ENCODE peak calls at places on chromosomes 3 and 15, in nine cellular contexts. V is CD4-positive, CD25-positive, alpha-beta regulatory T cell; Y is ovary; X is breast epithelium; R is CD8-positive, alpha-beta memory T cell; I is CD4-positive, alpha-beta T cell; B is psoas muscle; D is transverse colon; P is foreskin keratinocyte. Z is an unnamed sample.
A peak's percentile ranks its signal among the peaks of the same experiment; 100 is the strongest.

GRCh38 chr3:61381745-61382392 is 130.6 kb upstream of the FHIT start:
- DNase-seq in Y (no peak), X (no peak), I (no peak), P (peak; percentile 20), B (no peak), D (no peak), R (no peak), V (no peak), Z (peak; percentile 26)

GRCh38 chr3:138899592-138899991 is 47.3 kb downstream of the FOXL2 start:
- DNase-seq in V (no peak), R (no peak), D (no peak), X (no peak), P (no peak), B (no peak), Y (no peak), I (no peak), Z (no peak)

GRCh38 chr3:132083159-132083558 is 48.3 kb upstream of the CPNE4 start:
- DNase-seq in P (no peak), B (no peak), D (no peak), X (no peak), R (no peak), I (no peak), V (no peak), Y (no peak), Z (no peak)

GRCh38 chr3:54830658-54831057 is 97.2 kb downstream of the LRTM1 start:
- DNase-seq in R (no peak), D (no peak), X (no peak), P (peak; percentile 20), I (no peak), B (no peak), Y (no peak), V (no peak), Z (no peak)

GRCh38 chr15:31100738-31101137 is 787 bp downstream of the TRPM1 start:
- DNase-seq in X (no peak), B (no peak), D (no peak), R (no peak), P (no peak), I (no peak), Y (no peak), V (no peak), Z (no peak)

GRCh38 chr15:48336940-48337339 is 5.7 kb downstream of the DUT start:
- DNase-seq in D (no peak), P (no peak), R (no peak), I (no peak), V (no peak), B (no peak), Y (no peak), X (no peak), Z (peak; percentile 11)

GRCh38 chr3:40336511-40337135 is 27.1 kb downstream of the EIF1B start:
- DNase-seq in R (no peak), P (no peak), X (no peak), B (no peak), D (no peak), V (no peak), Y (no peak), I (no peak), Z (no peak)

GRCh38 chr3:69032137-69032536 is 18.7 kb upstream of the EOGT start:
- DNase-seq in B (no peak), V (no peak), Y (no peak), R (no peak), P (peak; percentile 72), X (no peak), D (no peak), I (no peak), Z (no peak)

GRCh38 chr3:15271785-15272381 is 60.5 kb downstream of the SH3BP5 start:
- DNase-seq in P (no peak), X (no peak), D (peak; percentile 73), R (peak; percentile 80), Y (peak; percentile 8), V (peak; percentile 76), B (peak; percentile 61), I (peak; percentile 71), Z (no peak)

GRCh38 chr3:113794526-113794925 is 44.1 kb upstream of the GRAMD1C start:
- DNase-seq in R (no peak), V (no peak), B (no peak), I (no peak), X (no peak), Y (no peak), D (no peak), P (no peak), Z (no peak)

GRCh38 chr3:197000211-197000610 is 29.4 kb downstream of the MELTF start:
- DNase-seq in B (no peak), I (no peak), Y (no peak), V (no peak), P (peak; percentile 49), D (no peak), R (no peak), X (no peak), Z (peak; percentile 50)

GRCh38 chr15:98177950-98178848 is 217.7 kb downstream of the ARRDC4 start:
- DNase-seq in D (peak; percentile 29), X (peak; percentile 19), Y (no peak), V (no peak), P (peak; percentile 81), R (no peak), I (no peak), B (no peak), Z (peak; percentile 87)

GRCh38 chr3:185730550-185730949 is 94.3 kb downstream of the IGF2BP2 start:
- DNase-seq in R (no peak), V (no peak), P (no peak), D (no peak), B (no peak), X (no peak), I (no peak), Y (no peak), Z (no peak)

GRCh38 chr3:185733980-185734724 is 90.7 kb downstream of the IGF2BP2 start:
- DNase-seq in I (no peak), P (peak; percentile 88), R (no peak), Y (peak; percentile 14), V (no peak), B (no peak), X (peak; percentile 22), D (peak; percentile 63), Z (peak; percentile 89)

GRCh38 chr3:185729335-185729715 is 95.5 kb downstream of the IGF2BP2 start:
- DNase-seq in R (no peak), V (no peak), I (no peak), P (peak; percentile 92), D (no peak), X (no peak), B (no peak), Y (no peak), Z (peak; percentile 65)

GRCh38 chr3:185734725-185735096 is 90.1 kb downstream of the IGF2BP2 start:
- DNase-seq in P (no peak), Y (no peak), V (no peak), D (no peak), R (no peak), B (no peak), X (no peak), I (no peak), Z (no peak)

DNA sequence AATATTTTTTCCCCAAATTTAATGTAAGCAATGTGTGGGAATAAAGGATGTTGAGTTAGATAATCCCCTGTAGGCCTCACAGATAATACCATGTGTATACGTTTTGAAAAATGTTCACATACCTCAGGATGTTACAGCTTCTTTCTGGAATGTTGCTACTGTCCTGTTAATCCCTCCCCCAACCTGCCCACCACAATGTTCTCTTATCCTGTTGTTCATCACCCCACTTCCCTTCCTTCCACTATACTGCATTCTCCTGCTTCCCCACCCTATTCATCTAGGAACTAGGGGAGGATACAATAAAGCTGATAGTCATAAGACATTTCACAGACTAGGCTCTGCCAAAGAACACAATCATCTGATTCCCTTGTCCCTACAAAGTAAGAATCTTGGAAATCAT is 92.1 kb downstream of the IGF2BP2 start:
- DNase-seq in X (no peak), D (no peak), V (no peak), I (no peak), B (no peak), Y (no peak), P (peak; percentile 98), R (no peak), Z (peak; percentile 85)
- H3K27ac ChIP-seq in X (no peak overlapping the region), D (no peak overlapping the region), V (no peak overlapping the region), I (no peak overlapping the region), B (no peak overlapping the region), Y (no peak overlapping the region), P (peak overlapping the region; percentile 72), R (no peak overlapping the region), Z (peak overlapping the region; percentile 89)

GRCh38 chr3:29525254-29525881 is 244.5 kb downstream of the RBMS3 start:
- DNase-seq in D (peak; percentile 16), P (no peak), R (no peak), V (no peak), Y (peak; percentile 55), X (peak; percentile 85), I (no peak), B (peak; percentile 68), Z (no peak)
- H3K27ac ChIP-seq in D (peak overlapping the region; percentile 41), P (no peak overlapping the region), R (no peak overlapping the region), V (no peak overlapping the region), Y (no peak overlapping the region), X (peak overlapping the region; percentile 70), I (no peak overlapping the region), B (peak overlapping the region; percentile 54), Z (no peak overlapping the region)

GRCh38 chr3:127801914-127802313 is 20.4 kb downstream of the MGLL start:
- DNase-seq in D (no peak), B (no peak), X (no peak), I (no peak), P (no peak), Y (no peak), R (no peak), V (no peak), Z (no peak)

GRCh38 chr3:127799476-127800222 is 22.7 kb downstream of the MGLL start:
- DNase-seq in X (no peak), R (no peak), Y (no peak), P (peak; percentile 98), V (no peak), D (no peak), I (no peak), B (peak; percentile 39), Z (peak; percentile 80)

GRCh38 chr3:127798716-127799115 is 23.6 kb downstream of the MGLL start:
- DNase-seq in X (no peak), Y (no peak), R (no peak), B (peak; percentile 36), D (no peak), I (no peak), V (no peak), P (no peak), Z (no peak)

GRCh38 chr3:127802620-127803019 is 19.7 kb downstream of the MGLL start:
- DNase-seq in B (peak; percentile 26), V (no peak), I (no peak), R (no peak), X (no peak), P (no peak), Y (no peak), D (no peak), Z (no peak)

DNA sequence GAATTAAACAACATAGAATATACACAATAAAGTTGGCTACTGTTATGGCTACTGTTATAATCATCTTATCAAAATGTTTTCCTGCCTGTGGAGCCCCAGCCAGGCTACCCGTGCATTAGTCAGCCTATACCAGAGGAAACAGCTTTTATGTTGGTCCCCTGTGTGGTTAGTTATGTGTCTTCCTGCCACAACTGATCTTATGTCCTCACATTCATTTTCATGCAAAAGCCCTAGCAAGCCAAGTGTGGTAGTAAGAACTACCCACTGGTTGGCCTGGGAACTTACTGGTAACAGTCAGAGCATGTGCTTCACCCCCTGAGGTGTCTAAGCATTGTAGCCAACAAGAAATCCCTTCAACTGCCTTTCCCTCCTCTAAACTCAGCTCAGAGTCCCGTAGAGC is 21.8 kb downstream of the MGLL start:
- DNase-seq in R (no peak), P (peak; percentile 61), D (no peak), I (no peak), X (no peak), V (no peak), Y (no peak), B (no peak), Z (no peak)
- H3K27ac ChIP-seq in R (no peak overlapping the region), P (peak overlapping the region; percentile 96), D (no peak overlapping the region), I (no peak overlapping the region), X (no peak overlapping the region), V (no peak overlapping the region), Y (no peak overlapping the region), B (no peak overlapping the region), Z (peak overlapping the region; percentile 44)

GRCh38 chr15:61421938-61422337 is 192.8 kb upstream of the RORA start:
- DNase-seq in B (no peak), R (no peak), Y (no peak), V (no peak), P (no peak), D (no peak), I (no peak), X (no peak), Z (no peak)
- H3K27ac ChIP-seq in B (no peak overlapping the region), R (no peak overlapping the region), Y (no peak overlapping the region), V (no peak overlapping the region), P (no peak overlapping the region), D (no peak overlapping the region), I (no peak overlapping the region), X (no peak overlapping the region), Z (no peak overlapping the region)